ENCODE peak calls at places on chromosomes 2 and 18, in six cellular contexts. W, A, H, S, L and K are unnamed samples.

GRCh38 chr2:25265802-25266201 is 75.9 kb downstream of the DNMT3A start:
- DNase-seq in W (peak), A (no peak), H (no peak), S (no peak), L (no peak), K (no peak)

GRCh38 chr18:79133724-79134123 is 64.5 kb downstream of the ATP9B start:
- DNase-seq in W (no peak), A (no peak), H (no peak), S (no peak), L (no peak), K (no peak)

GRCh38 chr2:183868707-183869106 is 729.6 kb upstream of the ZNF804A start:
- DNase-seq in W (peak), A (no peak), H (no peak), S (no peak), L (peak), K (no peak)

GRCh38 chr2:158936978-158937377 is 31.5 kb upstream of the TANC1 start:
- DNase-seq in W (peak), A (no peak), H (no peak), S (no peak), L (peak), K (no peak)

GRCh38 chr2:58532641-58533040 is 291.5 kb upstream of the FANCL start:
- DNase-seq in W (no peak), A (no peak), H (no peak), S (no peak), L (no peak), K (no peak)

GRCh38 chr2:235900631-235901030 is 267.6 kb downstream of the GBX2 start:
- DNase-seq in W (peak), A (no peak), H (no peak), S (no peak), L (peak), K (no peak)

GRCh38 chr2:177328056-177328455 is 63.5 kb upstream of the NFE2L2 start:
- DNase-seq in W (no peak), A (no peak), H (no peak), S (no peak), L (no peak), K (no peak)

GRCh38 chr2:158778243-158778642 is 16.9 kb upstream of the DAPL1 start:
- DNase-seq in W (no peak), A (no peak), H (no peak), S (no peak), L (no peak), K (no peak)

GRCh38 chr18:5515007-5515744 is 28.6 kb downstream of the EPB41L3 start:
- DNase-seq in W (no peak), A (no peak), H (no peak), S (no peak), L (no peak), K (no peak)

GRCh38 chr2:102439065-102439695 is 16.2 kb downstream of the IL18RAP start:
- DNase-seq in W (peak), A (no peak), H (no peak), S (no peak), L (peak), K (no peak)

DNA sequence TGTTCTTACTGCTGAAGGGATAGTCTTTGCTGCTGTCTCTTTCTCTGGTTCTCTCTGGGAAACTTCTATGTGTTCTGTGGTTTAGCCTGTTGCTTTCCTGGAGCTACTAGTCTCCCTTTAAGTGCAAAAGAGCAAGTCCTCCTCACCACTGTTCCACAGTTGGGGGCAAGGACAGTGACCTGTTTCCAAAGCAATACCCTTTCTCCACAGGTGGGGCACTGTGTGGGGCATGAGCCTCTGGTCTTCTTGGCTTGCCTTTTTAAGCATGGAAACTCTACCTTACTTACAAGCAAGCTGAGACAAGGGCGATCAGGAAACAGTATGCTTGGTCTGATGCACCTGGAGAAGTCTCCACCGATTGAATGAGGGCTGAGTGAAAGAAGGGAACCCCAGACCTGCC is 156.7 kb downstream of the CPS1 start:
- DNase-seq in W (no peak), A (no peak), H (no peak), S (no peak), L (no peak), K (no peak)
- TF ChIP-seq CTCF in W (no peak), A (no peak), H (no peak), S (no peak), L (no peak), K (no peak)

GRCh38 chr18:1846640-1847039 is 724.7 kb downstream of the METTL4 start:
- DNase-seq in W (peak), A (no peak), H (no peak), S (no peak), L (no peak), K (no peak)
- TF ChIP-seq CTCF in W (no peak), A (no peak), H (no peak), S (no peak), L (no peak), K (no peak)

GRCh38 chr2:168853471-168853870 is 36.8 kb downstream of the SPC25 start:
- DNase-seq in W (no peak), A (no peak), H (no peak), S (no peak), L (no peak), K (no peak)
- TF ChIP-seq CTCF in W (no peak), A (no peak), H (no peak), S (no peak), L (no peak), K (no peak)

DNA sequence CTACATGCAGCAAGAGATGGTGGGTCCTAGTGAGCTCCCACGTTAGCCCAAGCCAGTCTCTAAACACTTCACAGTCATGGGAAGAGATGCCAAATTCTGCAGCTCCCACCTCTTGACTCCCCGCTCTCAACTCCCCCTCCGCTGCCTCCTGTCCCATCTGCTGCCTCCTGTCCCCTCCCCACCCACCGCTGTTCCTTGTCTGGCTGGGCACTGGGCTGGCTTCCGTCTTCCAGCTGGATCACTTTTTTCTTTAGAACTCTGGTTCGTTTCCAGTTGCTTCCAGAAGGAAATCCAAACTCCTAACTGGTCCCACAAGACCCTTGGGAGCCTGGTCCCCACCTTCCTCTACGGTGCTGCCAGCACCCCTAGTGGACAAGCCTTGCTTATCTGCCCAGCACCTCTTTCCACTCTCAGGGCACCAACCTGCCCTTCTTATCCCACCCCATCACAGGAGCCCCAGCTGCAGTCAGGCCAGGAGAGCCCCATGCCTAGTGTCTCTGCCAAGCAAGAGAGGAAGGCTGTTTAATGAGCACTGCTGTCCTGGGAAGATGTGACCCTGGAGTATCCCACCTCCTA is 12.1 kb upstream of the TWIST2 start:
- DNase-seq in W (no peak), A (no peak), H (no peak), S (no peak), L (no peak), K (no peak)
- TF ChIP-seq CTCF in W (peak), A (peak), H (no peak), S (no peak), L (peak), K (peak)

GRCh38 chr2:138296365-138296764 is 205.2 kb upstream of the SPOPL start:
- DNase-seq in W (no peak), A (no peak), H (no peak), S (no peak), L (no peak), K (no peak)
- TF ChIP-seq CTCF in W (no peak), A (no peak), H (no peak), S (no peak), L (no peak), K (no peak)

GRCh38 chr2:120857422-120857821 is 121.8 kb downstream of the GLI2 start:
- DNase-seq in W (no peak), A (no peak), H (no peak), S (no peak), L (no peak), K (no peak)

GRCh38 chr2:120854766-120855530 is 119.3 kb downstream of the GLI2 start:
- DNase-seq in W (no peak), A (no peak), H (no peak), S (no peak), L (no peak), K (peak)

GRCh38 chr2:120855855-120856405 is 120.3 kb downstream of the GLI2 start:
- DNase-seq in W (no peak), A (no peak), H (no peak), S (no peak), L (no peak), K (no peak)

GRCh38 chr2:120857931-120858330 is 122.3 kb downstream of the GLI2 start:
- DNase-seq in W (no peak), A (no peak), H (no peak), S (no peak), L (no peak), K (peak)

DNA sequence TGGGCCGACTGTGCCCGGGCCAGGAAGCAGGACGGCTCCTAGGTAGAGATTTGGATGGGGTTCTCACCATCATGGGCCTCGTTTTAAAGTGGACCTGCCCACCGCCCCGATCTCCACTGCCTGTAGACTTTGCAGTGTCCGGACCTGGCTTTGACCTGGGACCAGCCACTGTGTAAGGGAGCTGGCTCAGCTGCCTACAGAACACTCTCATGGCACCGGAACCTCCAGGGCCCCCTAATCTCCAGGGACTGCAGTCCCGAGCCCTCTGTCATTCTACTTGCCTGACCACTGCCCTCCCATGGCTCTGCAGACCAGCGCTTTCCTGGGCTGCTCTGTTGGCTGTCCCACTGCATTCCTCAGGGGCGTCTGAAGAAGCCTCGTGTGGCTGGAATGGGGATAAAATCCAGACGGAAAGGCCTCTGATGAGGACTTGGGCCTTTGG is 120.8 kb downstream of the GLI2 start:
- DNase-seq in W (no peak), A (no peak), H (no peak), S (no peak), L (no peak), K (peak)
- TF ChIP-seq CTCF in W (no peak), A (no peak), H (no peak), S (no peak), L (peak), K (peak)

GRCh38 chr18:63844254-63844653 is 43.3 kb upstream of the SERPINB2 start:
- DNase-seq in W (peak), A (peak), H (no peak), S (no peak), L (peak), K (no peak)
- TF ChIP-seq CTCF in W (peak), A (peak), H (no peak), S (peak), L (peak), K (peak)

GRCh38 chr18:51053822-51054221 is 23.8 kb downstream of the SMAD4 start:
- DNase-seq in W (no peak), A (no peak), H (no peak), S (peak), L (no peak), K (no peak)
- TF ChIP-seq CTCF in W (no peak), A (no peak), H (no peak), S (no peak), L (no peak), K (no peak)